ENCODE peak calls at places on chromosomes 1 and 21, in five cellular contexts. One of them, this sample, is unnamed.

GRCh38 chr1:155081472-155082300 is 3.0 kb downstream of the EFNA3 start:
- DNase-seq in activated naive CD4-positive, alpha-beta T cell: no peak
- DNase-seq in KG1: peak; percentile 57
- DNase-seq in mucosa of descending colon: peak; percentile 58
- DNase-seq in fibroblast of the conjunctiva: no peak
- DNase-seq in this sample: no peak

GRCh38 chr1:151368745-151369610 is 3.5 kb downstream of the SELENBP1 start:
- DNase-seq in KG1: no peak
- DNase-seq in activated naive CD4-positive, alpha-beta T cell: no peak
- DNase-seq in fibroblast of the conjunctiva: no peak
- DNase-seq in mucosa of descending colon: no peak
- DNase-seq in this sample: no peak

GRCh38 chr1:154969741-154970452 is 650 bp downstream of the SHC1 start:
- DNase-seq in KG1: no peak
- DNase-seq in mucosa of descending colon: peak; percentile 63
- DNase-seq in fibroblast of the conjunctiva: no peak
- DNase-seq in activated naive CD4-positive, alpha-beta T cell: no peak
- DNase-seq in this sample: no peak

GRCh38 chr1:14913475-14914155 is 239.9 kb upstream of the TMEM51 start:
- DNase-seq in fibroblast of the conjunctiva: no peak
- DNase-seq in activated naive CD4-positive, alpha-beta T cell: no peak
- DNase-seq in KG1: no peak
- DNase-seq in mucosa of descending colon: no peak
- DNase-seq in this sample: no peak

GRCh38 chr21:32021319-32022027 is 148.7 kb downstream of the HUNK start:
- DNase-seq in activated naive CD4-positive, alpha-beta T cell: no peak
- DNase-seq in mucosa of descending colon: peak; percentile 59
- DNase-seq in KG1: no peak
- DNase-seq in fibroblast of the conjunctiva: no peak
- DNase-seq in this sample: no peak

GRCh38 chr1:6691507-6691906 is 10.1 kb downstream of the DNAJC11 start:
- DNase-seq in mucosa of descending colon: no peak
- DNase-seq in activated naive CD4-positive, alpha-beta T cell: no peak
- DNase-seq in fibroblast of the conjunctiva: no peak
- DNase-seq in KG1: no peak
- DNase-seq in this sample: no peak

GRCh38 chr21:29034678-29035077 is 10.2 kb downstream of the USP16 start:
- DNase-seq in mucosa of descending colon: no peak
- DNase-seq in activated naive CD4-positive, alpha-beta T cell: no peak
- DNase-seq in fibroblast of the conjunctiva: no peak
- DNase-seq in KG1: no peak
- DNase-seq in this sample: no peak

GRCh38 chr1:214843281-214843680 is 239.3 kb upstream of the KCNK2 start:
- DNase-seq in fibroblast of the conjunctiva: no peak
- DNase-seq in KG1: no peak
- DNase-seq in mucosa of descending colon: no peak
- DNase-seq in activated naive CD4-positive, alpha-beta T cell: no peak
- DNase-seq in this sample: no peak

GRCh38 chr1:7108251-7108650 is 323.0 kb downstream of the CAMTA1 start:
- DNase-seq in KG1: peak; percentile 29
- DNase-seq in activated naive CD4-positive, alpha-beta T cell: no peak
- DNase-seq in fibroblast of the conjunctiva: no peak
- DNase-seq in mucosa of descending colon: no peak
- DNase-seq in this sample: no peak

GRCh38 chr1:109500886-109501285 is 7.0 kb downstream of the CYB561D1 start:
- DNase-seq in KG1: no peak
- DNase-seq in mucosa of descending colon: no peak
- DNase-seq in activated naive CD4-positive, alpha-beta T cell: no peak
- DNase-seq in fibroblast of the conjunctiva: no peak
- DNase-seq in this sample: peak; percentile 53

GRCh38 chr21:17554619-17555472 is 42.0 kb downstream of the CXADR start:
- DNase-seq in mucosa of descending colon: no peak
- DNase-seq in fibroblast of the conjunctiva: no peak
- DNase-seq in KG1: no peak
- DNase-seq in activated naive CD4-positive, alpha-beta T cell: no peak
- DNase-seq in this sample: no peak

GRCh38 chr1:6588128-6588892 is 8.5 kb downstream of the ZBTB48 start:
- DNase-seq in KG1: no peak
- DNase-seq in fibroblast of the conjunctiva: no peak
- DNase-seq in mucosa of descending colon: no peak
- DNase-seq in activated naive CD4-positive, alpha-beta T cell: no peak
- DNase-seq in this sample: no peak

This sample was measured in GM04504.